ENCODE peak calls at places on chromosome 1, in four cellular contexts. L, C, P and Y are unnamed samples.

GRCh38 chr1:34827341-34827941 is 32.1 kb downstream of the SMIM12 start:
- DNase-seq in P (no peak), C (no peak), L (no peak), Y (no peak)

GRCh38 chr1:21816602-21817302 is 4.7 kb downstream of the LDLRAD2 start:
- DNase-seq in P (no peak), C (peak; percentile 47), L (peak; percentile 60), Y (no peak)

GRCh38 chr1:30704271-30704670 is 19.1 kb downstream of the MATN1 start:
- DNase-seq in L (no peak), P (no peak), C (no peak), Y (peak; percentile 33)

GRCh38 chr1:17355898-17356297 is 16.1 kb upstream of the PADI6 start:
- DNase-seq in L (no peak), P (no peak), C (peak; percentile 39), Y (no peak)

GRCh38 chr1:84869750-84870149 is 23.3 kb downstream of the LPAR3 start:
- DNase-seq in L (no peak), P (no peak), C (no peak), Y (no peak)

GRCh38 chr1:38929476-38929875 is 12.2 kb downstream of the RHBDL2 start:
- DNase-seq in C (peak; percentile 57), P (peak; percentile 63), L (no peak), Y (no peak)

GRCh38 chr1:218479436-218480115 is 134.4 kb downstream of the TGFB2 start:
- DNase-seq in P (no peak), L (no peak), C (no peak), Y (no peak)

GRCh38 chr1:150815871-150816270 is 7.8 kb upstream of the CTSK start:
- DNase-seq in P (no peak), C (no peak), L (no peak), Y (no peak)

DNA sequence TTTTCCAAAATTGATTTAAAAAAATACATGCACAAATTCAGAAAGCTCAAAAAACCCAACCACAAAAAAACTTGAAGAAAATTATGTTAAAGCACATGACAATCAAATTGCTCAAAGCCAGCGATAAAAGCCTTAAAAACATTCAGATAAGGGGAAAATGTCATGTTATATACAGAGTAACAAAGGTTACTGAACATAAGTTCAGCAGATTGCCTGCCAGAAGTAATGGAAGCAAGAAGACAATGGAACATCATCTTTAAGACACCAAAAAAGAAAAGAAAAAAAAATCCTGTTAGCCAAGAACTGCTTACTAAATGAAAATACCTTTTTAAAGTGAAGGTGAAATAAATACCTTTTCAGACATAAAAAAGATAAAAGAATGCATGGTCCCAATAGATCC is 147.2 kb upstream of the SGIP1 start:
- DNase-seq in C (no peak), L (no peak), P (no peak), Y (no peak)
- H3K9me3 ChIP-seq in C (peaks cover 42% of the 10 kb centered on the region), L (no peaks in the 10 kb centered on the region), P (peaks cover 5% of the 10 kb centered on the region), Y (no peaks in the 10 kb centered on the region)

GRCh38 chr1:68585371-68585770 is 88.5 kb upstream of the DEPDC1 start:
- DNase-seq in C (no peak), P (no peak), L (no peak), Y (no peak)

GRCh38 chr1:68594851-68595250 is 98.0 kb upstream of the DEPDC1 start:
- DNase-seq in L (no peak), C (no peak), P (no peak), Y (no peak)

GRCh38 chr1:68586766-68587165 is 89.9 kb upstream of the DEPDC1 start:
- DNase-seq in L (no peak), P (no peak), C (no peak), Y (no peak)

DNA sequence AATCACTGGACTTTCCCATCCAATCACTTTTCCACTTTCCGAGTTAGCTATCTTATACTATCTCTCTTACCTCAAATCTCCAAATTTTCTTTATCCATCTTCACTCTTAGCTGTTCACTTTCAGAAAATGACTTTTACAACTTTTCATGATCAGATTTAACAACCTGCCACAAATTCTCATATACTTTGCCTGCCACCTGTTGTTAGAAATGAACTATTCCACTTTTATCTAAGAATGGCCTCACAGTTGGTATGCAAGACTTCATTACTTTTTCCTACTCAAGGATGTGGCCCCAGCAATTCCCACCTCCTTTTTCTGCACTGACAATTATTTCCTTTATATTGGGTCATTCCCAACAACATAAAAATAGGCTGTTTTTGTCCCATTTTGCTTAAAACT is 93.6 kb upstream of the DEPDC1 start:
- DNase-seq in L (no peak), C (no peak), P (no peak), Y (no peak)
- H3K9me3 ChIP-seq in L (no peaks in the 10 kb centered on the region), C (no peaks in the 10 kb centered on the region), P (no peaks in the 10 kb centered on the region), Y (no peaks in the 10 kb centered on the region)

DNA sequence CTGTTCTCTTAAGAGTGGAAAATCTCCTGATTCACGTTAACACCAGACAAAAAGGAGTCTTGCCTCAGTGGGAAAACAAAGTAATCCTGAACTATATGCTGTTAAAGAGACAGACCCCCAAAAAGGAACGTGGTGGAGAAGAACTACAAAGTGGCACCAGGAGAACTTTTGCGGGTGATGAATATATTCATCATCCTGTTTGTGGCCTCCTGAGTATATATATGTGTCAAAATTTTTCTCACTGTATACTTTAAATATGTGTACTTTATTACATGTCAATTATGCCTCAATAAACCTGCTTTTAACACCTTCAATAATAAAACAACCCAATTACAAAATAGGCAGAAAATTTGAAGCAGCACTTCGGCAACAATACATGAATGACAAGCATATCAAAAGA is 31.1 kb downstream of the ZNF644 start:
- DNase-seq in P (no peak), C (no peak), L (no peak), Y (no peak)
- H3K9me3 ChIP-seq in P (peaks cover 20% of the 10 kb centered on the region), C (peaks cover 56% of the 10 kb centered on the region), L (no peaks in the 10 kb centered on the region), Y (no peaks in the 10 kb centered on the region)

GRCh38 chr1:228343211-228343661 is 63.4 kb downstream of the TRIM11 start:
- DNase-seq in P (no peak), C (no peak), L (peak; percentile 33), Y (no peak)
- H3K9me3 ChIP-seq in P (no peaks in the 10 kb centered on the region), C (no peaks in the 10 kb centered on the region), L (peaks cover 6% of the 10 kb centered on the region), Y (no peaks in the 10 kb centered on the region)

GRCh38 chr1:2949966-2950925 is 71.0 kb upstream of the ACTRT2 start:
- DNase-seq in P (no peak), L (no peak), C (no peak), Y (no peak)
- H3K9me3 ChIP-seq in P (peaks cover 19% of the 10 kb centered on the region), L (peaks cover 13% of the 10 kb centered on the region), C (peaks cover 36% of the 10 kb centered on the region), Y (no peaks in the 10 kb centered on the region)

DNA sequence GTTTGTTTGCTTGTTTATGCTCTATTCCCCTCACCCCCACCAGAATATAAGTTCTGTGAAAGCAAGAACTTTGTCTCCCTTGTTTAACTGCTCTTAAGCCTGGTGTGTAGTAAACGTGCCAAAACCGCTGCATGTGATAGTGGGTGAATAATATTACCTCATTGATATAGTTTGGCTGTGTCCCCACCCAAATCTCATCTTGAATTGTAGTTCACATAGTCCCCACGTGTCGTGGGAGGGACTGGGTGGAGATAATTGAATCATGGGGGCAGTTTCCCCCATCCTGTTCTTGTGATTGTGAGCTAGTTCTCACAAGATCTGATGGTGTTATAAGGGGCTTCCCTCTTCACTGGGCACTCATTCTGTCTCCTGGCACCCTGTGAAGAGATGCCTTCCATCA is 7.6 kb downstream of the LRRC8B start:
- DNase-seq in C (no peak), L (no peak), P (no peak), Y (no peak)
- H3K9me3 ChIP-seq in C (no peaks in the 10 kb centered on the region), L (no peaks in the 10 kb centered on the region), P (no peaks in the 10 kb centered on the region), Y (no peaks in the 10 kb centered on the region)

GRCh38 chr1:47699492-47700220 is 261.8 kb downstream of the FOXD2 start:
- DNase-seq in P (no peak), C (no peak), L (no peak), Y (no peak)

GRCh38 chr1:47701741-47702515 is 264.1 kb downstream of the FOXD2 start:
- DNase-seq in C (no peak), L (no peak), P (no peak), Y (peak; percentile 88)

GRCh38 chr1:47703161-47703825 is 265.4 kb downstream of the FOXD2 start:
- DNase-seq in L (no peak), P (no peak), C (no peak), Y (no peak)

GRCh38 chr1:47703981-47704596 is 266.2 kb downstream of the FOXD2 start:
- DNase-seq in L (no peak), C (no peak), P (no peak), Y (no peak)

GRCh38 chr1:47701283-47701682 is 263.4 kb downstream of the FOXD2 start:
- DNase-seq in C (no peak), P (no peak), L (no peak), Y (peak; percentile 19)
- H3K9me3 ChIP-seq in C (no peaks in the 10 kb centered on the region), P (no peaks in the 10 kb centered on the region), L (no peaks in the 10 kb centered on the region), Y (no peaks in the 10 kb centered on the region)

GRCh38 chr1:2975466-2976179 is 45.6 kb upstream of the ACTRT2 start:
- DNase-seq in C (peak; percentile 29), L (peak; percentile 25), P (no peak), Y (no peak)
- H3K9me3 ChIP-seq in C (peaks cover 7% of the 10 kb centered on the region), L (no peaks in the 10 kb centered on the region), P (no peaks in the 10 kb centered on the region), Y (no peaks in the 10 kb centered on the region)

DNA sequence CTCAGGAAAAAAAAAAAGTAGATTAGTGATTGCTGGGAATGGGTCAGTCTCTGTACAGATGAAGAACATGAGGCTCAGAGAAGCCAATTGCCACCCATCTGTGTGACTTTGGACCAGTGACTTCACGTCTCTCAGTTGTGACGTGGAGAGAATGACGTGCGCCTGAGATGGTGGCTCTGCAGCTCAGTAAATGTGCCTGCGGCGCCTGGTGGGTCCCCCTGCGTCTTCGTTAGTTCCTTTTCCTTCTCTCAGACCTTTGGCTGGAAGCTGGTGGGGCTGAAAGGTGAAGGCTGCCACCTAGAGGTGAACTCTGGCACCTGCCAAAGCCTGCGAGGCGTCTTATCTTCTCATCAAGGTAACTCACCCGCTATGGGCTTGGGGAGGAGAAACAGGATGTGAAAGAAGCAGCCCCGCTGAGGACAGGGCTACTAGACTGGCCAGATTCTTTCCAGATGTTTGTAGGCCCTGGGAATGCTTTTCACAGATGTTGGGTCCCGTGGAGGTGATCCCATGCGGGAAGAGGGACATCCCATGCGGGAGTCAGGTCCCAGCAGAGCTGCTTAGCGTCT is 8.7 kb upstream of the E2F2 start:
- DNase-seq in L (peak; percentile 98), C (peak; percentile 99), P (peak; percentile 92), Y (peak; percentile 93)
- H3K9me3 ChIP-seq in L (no peaks in the 10 kb centered on the region), C (no peaks in the 10 kb centered on the region), P (no peaks in the 10 kb centered on the region), Y (no peaks in the 10 kb centered on the region)

DNA sequence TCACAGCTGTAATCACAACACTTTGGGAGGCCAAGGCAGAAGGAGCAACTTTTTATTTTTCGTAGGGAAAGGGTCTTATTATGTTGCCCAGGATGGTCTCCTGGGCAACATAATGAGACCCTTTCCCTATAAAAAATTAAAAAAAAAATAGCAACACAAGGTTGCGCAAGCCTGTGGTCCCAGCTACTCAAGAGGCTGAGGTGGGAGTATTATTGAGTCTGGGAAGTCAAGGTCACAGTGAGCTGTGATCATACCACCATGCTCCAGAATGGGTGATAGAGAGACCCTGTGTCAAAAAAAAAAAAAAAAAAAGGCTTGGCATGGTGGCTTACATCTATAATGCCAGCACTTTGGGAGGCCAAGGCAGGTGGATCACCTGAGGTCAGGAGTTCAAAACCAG is 131.6 kb downstream of the TRIM33 start:
- DNase-seq in L (no peak), P (no peak), C (no peak), Y (no peak)
- H3K9me3 ChIP-seq in L (peaks cover 3% of the 10 kb centered on the region), P (peaks cover 10% of the 10 kb centered on the region), C (peaks cover 71% of the 10 kb centered on the region), Y (no peaks in the 10 kb centered on the region)